ENCODE peak calls at places on chromosomes 16 and 17, in six cellular contexts. K is NCI-H1930, R is non-pigmented ciliary epithelial cell, M is amygdala, B is AML-193, C is COR-L47. A is an unnamed sample.

GRCh38 chr16:11783319-11784047 is 13.6 kb downstream of the ZC3H7A start:
- DNase-seq in K (no peak), R (no peak), M (no peak), B (no peak), C (no peak), A (no peak)

GRCh38 chr17:64247836-64248235 is 15.2 kb downstream of the TEX2 start:
- DNase-seq in K (no peak), R (no peak), M (no peak), B (no peak), C (no peak), A (no peak)

GRCh38 chr17:79934653-79934970 is 95.4 kb upstream of the CBX4 start:
- DNase-seq in K (no peak), R (no peak), M (no peak), B (no peak), C (no peak), A (no peak)

GRCh38 chr16:12168054-12169018 is 191.8 kb downstream of the SNX29 start:
- DNase-seq in K (no peak), R (no peak), M (peak), B (no peak), C (no peak), A (no peak)

GRCh38 chr17:48522031-48522593 is 8.7 kb downstream of the HOXB1 start:
- DNase-seq in K (no peak), R (no peak), M (no peak), B (no peak), C (peak), A (no peak)

GRCh38 chr16:58087209-58087913 is 41.8 kb downstream of the CFAP20 start:
- DNase-seq in K (no peak), R (no peak), M (no peak), B (no peak), C (no peak), A (no peak)

GRCh38 chr17:77086433-77087010 is 54.2 kb upstream of the SEC14L1 start:
- DNase-seq in K (peak), R (no peak), M (peak), B (peak), C (peak), A (peak)

GRCh38 chr17:52064791-52065211 is 93.7 kb downstream of the CA10 start:
- DNase-seq in K (no peak), R (no peak), M (no peak), B (no peak), C (no peak), A (no peak)

GRCh38 chr17:3917391-3917931 is 1.2 kb upstream of the P2RX1 start:
- DNase-seq in K (no peak), R (no peak), M (no peak), B (no peak), C (no peak), A (no peak)

GRCh38 chr16:67233596-67233995 is 6.7 kb downstream of the TMEM208 start:
- DNase-seq in K (no peak), R (no peak), M (no peak), B (no peak), C (no peak), A (no peak)

GRCh38 chr17:77664097-77664729 is 294.3 kb upstream of the TNRC6C start:
- DNase-seq in K (no peak), R (no peak), M (no peak), B (no peak), C (no peak), A (no peak)

GRCh38 chr17:65774787-65775186 is 213.3 kb upstream of the AXIN2 start:
- DNase-seq in K (no peak), R (no peak), M (no peak), B (peak), C (no peak), A (no peak)

GRCh38 chr16:51393381-51394005 is 242.4 kb upstream of the SALL1 start:
- DNase-seq in K (no peak), R (no peak), M (no peak), B (no peak), C (no peak), A (peak)

GRCh38 chr17:28071891-28072606 is 29.6 kb downstream of the NLK start:
- DNase-seq in K (no peak), R (no peak), M (no peak), B (no peak), C (no peak), A (no peak)

GRCh38 chr17:77834170-77835115 is 124.1 kb upstream of the TNRC6C start:
- DNase-seq in K (no peak), R (peak), M (peak), B (peak), C (no peak), A (peak)

GRCh38 chr17:58312021-58312630 is 16.5 kb downstream of the TSPOAP1 start:
- DNase-seq in K (no peak), R (no peak), M (no peak), B (no peak), C (no peak), A (no peak)

GRCh38 chr17:14359251-14359939 is 58.5 kb downstream of the HS3ST3B1 start:
- DNase-seq in K (no peak), R (no peak), M (no peak), B (peak), C (no peak), A (no peak)

GRCh38 chr17:17575360-17576251 is 15.9 kb downstream of the PEMT start:
- DNase-seq in K (no peak), R (no peak), M (no peak), B (no peak), C (no peak), A (no peak)

GRCh38 chr16:7393680-7394079 is 61.0 kb downstream of the RBFOX1 start:
- DNase-seq in K (no peak), R (no peak), M (no peak), B (no peak), C (no peak), A (no peak)

GRCh38 chr16:4373909-4374742 is 2.5 kb downstream of the VASN start:
- DNase-seq in K (no peak), R (peak), M (peak), B (no peak), C (no peak), A (peak)

GRCh38 chr16:89455178-89455577 is 35.2 kb downstream of the ANKRD11 start:
- DNase-seq in K (no peak), R (no peak), M (no peak), B (no peak), C (no peak), A (no peak)

GRCh38 chr17:74213897-74214386 is 571 bp downstream of the TTYH2 start:
- DNase-seq in K (no peak), R (no peak), M (no peak), B (peak), C (no peak), A (no peak)

GRCh38 chr17:67227488-67227887 is 17.5 kb downstream of the HELZ start:
- DNase-seq in K (no peak), R (no peak), M (no peak), B (no peak), C (no peak), A (no peak)

GRCh38 chr17:34859652-34860051 is 101.6 kb downstream of the CCT6B start:
- DNase-seq in K (no peak), R (no peak), M (no peak), B (no peak), C (no peak), A (no peak)

GRCh38 chr17:74078363-74078762 is 125.1 kb upstream of the RPL38 start:
- DNase-seq in K (no peak), R (no peak), M (no peak), B (no peak), C (no peak), A (no peak)

GRCh38 chr17:28717578-28718316 is at the start of gene RAB34:
- DNase-seq in K (peak), R (no peak), M (no peak), B (no peak), C (no peak), A (peak)

GRCh38 chr17:41814195-41814594 is 1.4 kb downstream of the FKBP10 start:
- DNase-seq in K (no peak), R (no peak), M (no peak), B (no peak), C (no peak), A (no peak)

A was measured in AG09309.